ENCODE peak calls at places on chromosomes 4 and X, in four cellular contexts. One of them, this sample, is unnamed.
A peak's percentile ranks its signal among the peaks of the same experiment; 100 is the strongest.

GRCh38 chrX:21798677-21799219 is 40.7 kb upstream of the MBTPS2 start:
- DNase-seq in K562: no peak
- DNase-seq in SK-N-SH: no peak
- DNase-seq in GM12878: no peak
- DNase-seq in this sample: no peak

GRCh38 chrX:21781525-21781924 is 23.6 kb upstream of the SMPX start:
- DNase-seq in GM12878: no peak
- DNase-seq in SK-N-SH: no peak
- DNase-seq in K562: no peak
- DNase-seq in this sample: no peak

GRCh38 chr4:98557497-98557896 is 100.9 kb downstream of the TSPAN5 start:
- DNase-seq in K562: no peak
- DNase-seq in SK-N-SH: no peak
- DNase-seq in GM12878: no peak
- DNase-seq in this sample: no peak

GRCh38 chr4:111959202-111959601 is 186.1 kb upstream of the FAM241A start:
- DNase-seq in SK-N-SH: no peak
- DNase-seq in K562: no peak
- DNase-seq in GM12878: no peak
- DNase-seq in this sample: no peak

GRCh38 chr4:189305500-189305899 is 635.2 kb upstream of the FRG1 start:
- DNase-seq in K562: no peak
- DNase-seq in GM12878: no peak
- DNase-seq in SK-N-SH: peak; percentile 73
- DNase-seq in this sample: no peak

GRCh38 chr4:25351777-25352421 is 25.2 kb upstream of the ANAPC4 start:
- DNase-seq in K562: no peak
- DNase-seq in SK-N-SH: no peak
- DNase-seq in GM12878: no peak
- DNase-seq in this sample: no peak

GRCh38 chr4:1318488-1319213 is 28.4 kb upstream of the UVSSA start:
- DNase-seq in GM12878: no peak
- DNase-seq in SK-N-SH: no peak
- DNase-seq in K562: peak; percentile 67
- DNase-seq in this sample: no peak

GRCh38 chrX:10904220-10904619 is 206.9 kb upstream of the HCCS start:
- DNase-seq in GM12878: no peak
- DNase-seq in SK-N-SH: no peak
- DNase-seq in K562: no peak
- DNase-seq in this sample: no peak

GRCh38 chrX:53287493-53288138 is 6.2 kb upstream of the IQSEC2 start:
- DNase-seq in GM12878: peak; percentile 11
- DNase-seq in K562: no peak
- DNase-seq in SK-N-SH: peak; percentile 79
- DNase-seq in this sample: no peak

GRCh38 chr4:8844976-8845690 is 26.5 kb downstream of the HMX1 start:
- DNase-seq in SK-N-SH: peak; percentile 5
- DNase-seq in K562: no peak
- DNase-seq in GM12878: no peak
- DNase-seq in this sample: no peak

GRCh38 chrX:101210630-101211029 is 9.0 kb upstream of the DRP2 start:
- DNase-seq in GM12878: no peak
- DNase-seq in K562: no peak
- DNase-seq in SK-N-SH: no peak
- DNase-seq in this sample: no peak

GRCh38 chrX:37407736-37408135 is 58.6 kb downstream of the PRRG1 start:
- DNase-seq in SK-N-SH: no peak
- DNase-seq in K562: no peak
- DNase-seq in GM12878: no peak
- DNase-seq in this sample: no peak

GRCh38 chr4:136939781-136940180 is 592.5 kb downstream of the PCDH18 start:
- DNase-seq in GM12878: no peak
- DNase-seq in SK-N-SH: no peak
- DNase-seq in K562: no peak
- DNase-seq in this sample: no peak

GRCh38 chr4:83852085-83852451 is 316.2 kb downstream of the GPAT3 start:
- DNase-seq in GM12878: no peak
- DNase-seq in K562: no peak
- DNase-seq in SK-N-SH: no peak
- DNase-seq in this sample: no peak

GRCh38 chr4:121277194-121278105 is 103.4 kb downstream of the QRFPR start:
- DNase-seq in GM12878: no peak
- DNase-seq in K562: no peak
- DNase-seq in SK-N-SH: peak; percentile 4
- DNase-seq in this sample: no peak

GRCh38 chrX:27917713-27918500 is 63.3 kb downstream of the DCAF8L1 start:
- DNase-seq in K562: no peak
- DNase-seq in GM12878: no peak
- DNase-seq in SK-N-SH: no peak
- DNase-seq in this sample: no peak

GRCh38 chrX:44344687-44345086 is 1.2 kb upstream of the EFHC2 start:
- DNase-seq in SK-N-SH: no peak
- DNase-seq in K562: peak; percentile 41
- DNase-seq in GM12878: no peak
- DNase-seq in this sample: no peak

GRCh38 chr4:39613093-39613656 is 25.5 kb downstream of the SMIM14 start:
- DNase-seq in K562: no peak
- DNase-seq in SK-N-SH: no peak
- DNase-seq in GM12878: no peak
- DNase-seq in this sample: no peak

GRCh38 chr4:186131935-186132334 is 27.4 kb downstream of the FAM149A start:
- DNase-seq in GM12878: no peak
- DNase-seq in K562: no peak
- DNase-seq in SK-N-SH: no peak
- DNase-seq in this sample: no peak

GRCh38 chr4:52958232-52958631 is 96.1 kb downstream of the RASL11B start:
- DNase-seq in K562: no peak
- DNase-seq in GM12878: no peak
- DNase-seq in SK-N-SH: no peak
- DNase-seq in this sample: no peak

GRCh38 chr4:74202062-74202586 is 44.2 kb downstream of the MTHFD2L start:
- DNase-seq in GM12878: no peak
- DNase-seq in K562: no peak
- DNase-seq in SK-N-SH: no peak
- DNase-seq in this sample: no peak

GRCh38 chr4:88526221-88526815 is 2.7 kb upstream of the PYURF start:
- DNase-seq in SK-N-SH: peak; percentile 18
- DNase-seq in GM12878: no peak
- DNase-seq in K562: peak; percentile 12
- DNase-seq in this sample: no peak

GRCh38 chr4:108571027-108571569 is 49.3 kb upstream of the RPL34 start:
- DNase-seq in SK-N-SH: no peak
- DNase-seq in K562: no peak
- DNase-seq in GM12878: no peak
- DNase-seq in this sample: no peak

GRCh38 chr4:121693450-121693849 is 3.3 kb downstream of the ANXA5 start:
- DNase-seq in K562: no peak
- DNase-seq in GM12878: no peak
- DNase-seq in SK-N-SH: no peak
- DNase-seq in this sample: no peak

GRCh38 chrX:154125356-154126040 is 18.5 kb upstream of the OPN1LW start:
- DNase-seq in SK-N-SH: no peak
- DNase-seq in GM12878: no peak
- DNase-seq in K562: peak; percentile 14
- DNase-seq in this sample: no peak

GRCh38 chrX:65637335-65637734 is 30.1 kb upstream of the MSN start:
- DNase-seq in K562: peak; percentile 0
- DNase-seq in SK-N-SH: no peak
- DNase-seq in GM12878: no peak
- DNase-seq in this sample: no peak

GRCh38 chrX:153908219-153908875 is 3.9 kb downstream of the AVPR2 start:
- DNase-seq in GM12878: no peak
- DNase-seq in SK-N-SH: no peak
- DNase-seq in K562: no peak
- DNase-seq in this sample: no peak

GRCh38 chr4:106695846-106696245 is 327.3 kb upstream of the GIMD1 start:
- DNase-seq in GM12878: no peak
- DNase-seq in SK-N-SH: no peak
- DNase-seq in K562: no peak
- DNase-seq in this sample: no peak

GRCh38 chr4:45275862-45276261 is 549.5 kb upstream of the GNPDA2 start:
- DNase-seq in SK-N-SH: no peak
- DNase-seq in K562: no peak
- DNase-seq in GM12878: no peak
- DNase-seq in this sample: no peak

GRCh38 chr4:3074846-3075651 is 568 bp downstream of the HTT start:
- DNase-seq in GM12878: no peak
- DNase-seq in SK-N-SH: peak; percentile 74
- DNase-seq in K562: peak; percentile 67
- DNase-seq in this sample: peak; percentile 64

GRCh38 chrX:12986886-12987285 is 12.0 kb downstream of the TMSB4X start:
- DNase-seq in GM12878: no peak
- DNase-seq in SK-N-SH: no peak
- DNase-seq in K562: no peak
- DNase-seq in this sample: no peak

GRCh38 chr4:17463606-17464005 is 48.3 kb downstream of the QDPR start:
- DNase-seq in SK-N-SH: no peak
- DNase-seq in K562: no peak
- DNase-seq in GM12878: no peak
- DNase-seq in this sample: no peak

GRCh38 chr4:150814873-150815272 is 200.2 kb downstream of the LRBA start:
- DNase-seq in SK-N-SH: no peak
- DNase-seq in GM12878: no peak
- DNase-seq in K562: no peak
- DNase-seq in this sample: no peak

GRCh38 chr4:168886361-168886760 is 123.7 kb downstream of the CBR4 start:
- DNase-seq in K562: no peak
- DNase-seq in SK-N-SH: no peak
- DNase-seq in GM12878: no peak
- DNase-seq in this sample: no peak

GRCh38 chr4:152500798-152501434 is 35.0 kb downstream of the FBXW7 start:
- DNase-seq in K562: peak; percentile 58
- DNase-seq in SK-N-SH: peak; percentile 34
- DNase-seq in GM12878: peak; percentile 74
- DNase-seq in this sample: peak; percentile 85

GRCh38 chrX:3346436-3347329 is at the start of gene MXRA5:
- DNase-seq in K562: no peak
- DNase-seq in SK-N-SH: peak; percentile 13
- DNase-seq in GM12878: no peak
- DNase-seq in this sample: peak; percentile 47

GRCh38 chrX:12894074-12894691 is 12.2 kb upstream of the TLR8 start:
- DNase-seq in SK-N-SH: peak; percentile 50
- DNase-seq in K562: peak; percentile 27
- DNase-seq in GM12878: no peak
- DNase-seq in this sample: no peak

GRCh38 chrX:105323951-105324350 is 103.5 kb upstream of the TEX13A start:
- DNase-seq in K562: no peak
- DNase-seq in GM12878: no peak
- DNase-seq in SK-N-SH: no peak
- DNase-seq in this sample: no peak
- TF ChIP-seq YY1 in K562: no peak
- TF ChIP-seq YY1 in GM12878: no peak
- TF ChIP-seq YY1 in SK-N-SH: no peak
- TF ChIP-seq YY1 in this sample: no peak

GRCh38 chrX:45479835-45480422 is 279.3 kb upstream of the DIPK2B start:
- DNase-seq in GM12878: no peak
- DNase-seq in K562: no peak
- DNase-seq in SK-N-SH: no peak
- DNase-seq in this sample: no peak

GRCh38 chrX:45479196-45479834 is 278.6 kb upstream of the DIPK2B start:
- DNase-seq in GM12878: no peak
- DNase-seq in K562: no peak
- DNase-seq in SK-N-SH: no peak
- DNase-seq in this sample: no peak
- TF ChIP-seq YY1 in GM12878: no peak
- TF ChIP-seq YY1 in K562: no peak
- TF ChIP-seq YY1 in SK-N-SH: no peak
- TF ChIP-seq YY1 in this sample: no peak

DNA sequence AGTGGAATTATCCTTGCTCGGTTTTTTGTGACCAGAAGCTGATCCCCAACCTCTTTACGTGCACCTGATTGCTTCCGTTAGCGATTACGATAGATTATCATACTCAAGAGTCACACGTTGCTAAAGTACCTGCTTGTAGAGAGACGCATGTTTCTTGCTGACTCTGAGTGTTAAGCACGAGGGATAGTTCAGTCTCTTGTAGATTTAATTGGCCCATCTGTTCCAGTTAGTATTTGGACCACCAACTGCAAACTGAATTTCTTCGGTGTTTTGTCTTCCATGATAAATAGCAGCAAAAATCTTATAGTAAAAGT is 513 bp upstream of the COX18 start:
- DNase-seq in GM12878: no peak
- DNase-seq in SK-N-SH: no peak
- DNase-seq in K562: no peak
- DNase-seq in this sample: no peak
- TF ChIP-seq YY1 in GM12878: no peak
- TF ChIP-seq YY1 in SK-N-SH: no peak
- TF ChIP-seq YY1 in K562: no peak
- TF ChIP-seq YY1 in this sample: no peak

GRCh38 chr4:7765676-7766075 is 174.0 kb downstream of the AFAP1 start:
- DNase-seq in K562: no peak
- DNase-seq in SK-N-SH: no peak
- DNase-seq in GM12878: no peak
- DNase-seq in this sample: no peak

GRCh38 chr4:7764466-7764865 is 175.2 kb downstream of the AFAP1 start:
- DNase-seq in K562: no peak
- DNase-seq in GM12878: no peak
- DNase-seq in SK-N-SH: no peak
- DNase-seq in this sample: no peak

GRCh38 chr4:7763106-7763505 is 176.6 kb downstream of the AFAP1 start:
- DNase-seq in GM12878: no peak
- DNase-seq in SK-N-SH: no peak
- DNase-seq in K562: no peak
- DNase-seq in this sample: no peak

GRCh38 chr4:7762376-7763040 is 177.2 kb downstream of the AFAP1 start:
- DNase-seq in GM12878: no peak
- DNase-seq in K562: no peak
- DNase-seq in SK-N-SH: no peak
- DNase-seq in this sample: no peak

DNA sequence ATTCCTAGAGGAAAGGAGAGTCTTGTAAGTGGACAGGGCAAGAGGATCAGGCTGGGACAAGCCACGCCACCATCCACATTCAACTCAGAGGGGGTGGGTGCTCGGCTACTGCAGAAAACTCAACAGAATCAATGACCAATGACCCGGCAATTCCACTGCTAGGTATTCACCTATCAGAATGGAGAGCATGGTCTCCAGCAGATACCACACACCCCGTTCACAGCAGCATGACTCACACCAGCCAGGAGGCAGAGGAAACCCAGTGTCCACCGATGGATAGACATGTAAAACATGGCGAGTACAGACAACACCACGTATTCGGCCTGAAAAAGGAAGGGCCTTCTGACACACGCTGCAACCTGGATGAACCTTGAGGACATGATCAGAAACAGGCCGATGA is 175.9 kb downstream of the AFAP1 start:
- DNase-seq in SK-N-SH: no peak
- DNase-seq in K562: no peak
- DNase-seq in GM12878: no peak
- DNase-seq in this sample: no peak
- TF ChIP-seq YY1 in SK-N-SH: no peak
- TF ChIP-seq YY1 in K562: no peak
- TF ChIP-seq YY1 in GM12878: no peak
- TF ChIP-seq YY1 in this sample: no peak

This sample was measured in NT2/D1.